ENCODE peak calls at places on chromosomes 11 and 22, in ten cellular contexts. P, W, Y, I, C, G, D, E, A and R are unnamed samples.

GRCh38 chr11:46277623-46278386 is at the start of gene CREB3L1:
- DNase-seq in P (no peak), W (no peak), Y (no peak), I (peak), C (no peak), G (no peak), D (peak), E (peak), A (no peak), R (no peak)

GRCh38 chr11:95364324-95365295 is 133.6 kb upstream of the SESN3 start:
- DNase-seq in P (no peak), W (no peak), Y (peak), I (no peak), C (no peak), G (no peak), D (peak), E (no peak), A (no peak), R (no peak)

GRCh38 chr11:93251922-93252321 is 54.1 kb upstream of the SLC36A4 start:
- DNase-seq in P (no peak), W (no peak), Y (no peak), I (no peak), C (no peak), G (no peak), D (no peak), E (no peak), A (no peak), R (no peak)

GRCh38 chr11:32962016-32962415 is 53.7 kb upstream of the DEPDC7 start:
- DNase-seq in P (no peak), W (no peak), Y (no peak), I (no peak), C (no peak), G (no peak), D (no peak), E (no peak), A (no peak), R (no peak)

GRCh38 chr11:35747638-35748037 is 85.1 kb downstream of the TRIM44 start:
- DNase-seq in P (no peak), W (no peak), Y (peak), I (no peak), C (peak), G (no peak), D (no peak), E (no peak), A (peak), R (no peak)

GRCh38 chr11:13335319-13335718 is 57.7 kb downstream of the BMAL1 start:
- DNase-seq in P (no peak), W (peak), Y (peak), I (peak), C (peak), G (peak), D (peak), E (peak), A (peak), R (peak)

GRCh38 chr11:72575533-72576170 is 98.6 kb downstream of the PDE2A start:
- DNase-seq in P (no peak), W (no peak), Y (no peak), I (no peak), C (no peak), G (no peak), D (no peak), E (no peak), A (no peak), R (no peak)

GRCh38 chr11:79269923-79270322 is 170.9 kb downstream of the TENM4 start:
- DNase-seq in P (no peak), W (no peak), Y (no peak), I (peak), C (no peak), G (no peak), D (no peak), E (no peak), A (no peak), R (no peak)

GRCh38 chr22:44155115-44155514 is 25.6 kb upstream of the PARVG start:
- DNase-seq in P (no peak), W (no peak), Y (no peak), I (no peak), C (no peak), G (no peak), D (no peak), E (no peak), A (no peak), R (no peak)

GRCh38 chr11:69744435-69744834 is 30.7 kb downstream of the FGF4 start:
- DNase-seq in P (no peak), W (no peak), Y (peak), I (peak), C (no peak), G (no peak), D (peak), E (no peak), A (no peak), R (peak)

GRCh38 chr11:15418887-15419286 is 304.2 kb downstream of the INSC start:
- DNase-seq in P (no peak), W (no peak), Y (no peak), I (no peak), C (no peak), G (no peak), D (no peak), E (no peak), A (no peak), R (no peak)

GRCh38 chr22:39989633-39990032 is 5.1 kb upstream of the FAM83F start:
- DNase-seq in P (peak), W (no peak), Y (no peak), I (no peak), C (no peak), G (no peak), D (no peak), E (no peak), A (no peak), R (no peak)

GRCh38 chr22:39239561-39240423 is 5.0 kb downstream of the PDGFB start:
- DNase-seq in P (no peak), W (no peak), Y (peak), I (no peak), C (no peak), G (peak), D (no peak), E (no peak), A (no peak), R (no peak)

GRCh38 chr22:49436056-49436455 is 391.6 kb downstream of the BRD1 start:
- DNase-seq in P (no peak), W (no peak), Y (no peak), I (no peak), C (no peak), G (no peak), D (no peak), E (no peak), A (no peak), R (no peak)

GRCh38 chr22:47053865-47054185 is 291.4 kb downstream of the TBC1D22A start:
- DNase-seq in P (no peak), W (no peak), Y (no peak), I (no peak), C (no peak), G (no peak), D (peak), E (no peak), A (peak), R (peak)

GRCh38 chr11:16280256-16280682 is 76.1 kb downstream of the SOX6 start:
- DNase-seq in P (no peak), W (no peak), Y (peak), I (no peak), C (no peak), G (no peak), D (peak), E (peak), A (no peak), R (peak)

GRCh38 chr11:119992171-119993051 is 145.5 kb downstream of the TRIM29 start:
- DNase-seq in P (no peak), W (no peak), Y (no peak), I (no peak), C (no peak), G (no peak), D (no peak), E (no peak), A (no peak), R (no peak)

GRCh38 chr22:24437820-24438328 is 10.5 kb downstream of the ADORA2A start:
- DNase-seq in P (no peak), W (no peak), Y (no peak), I (no peak), C (no peak), G (no peak), D (no peak), E (peak), A (no peak), R (no peak)

GRCh38 chr11:119062779-119063178 is 4.8 kb upstream of the VPS11 start:
- DNase-seq in P (no peak), W (no peak), Y (no peak), I (no peak), C (no peak), G (no peak), D (no peak), E (no peak), A (no peak), R (no peak)

GRCh38 chr22:41857160-41857859 is 24.4 kb downstream of the SREBF2 start:
- DNase-seq in P (peak), W (peak), Y (peak), I (peak), C (no peak), G (peak), D (peak), E (peak), A (no peak), R (peak)

GRCh38 chr11:96842731-96843130 is 452.9 kb downstream of the JRKL start:
- DNase-seq in P (no peak), W (no peak), Y (no peak), I (no peak), C (no peak), G (no peak), D (no peak), E (no peak), A (no peak), R (no peak)

GRCh38 chr11:11537871-11538270 is 83.9 kb downstream of the GALNT18 start:
- DNase-seq in P (no peak), W (no peak), Y (no peak), I (no peak), C (no peak), G (no peak), D (no peak), E (no peak), A (no peak), R (no peak)

GRCh38 chr11:117375960-117376359 is 48.3 kb downstream of the CEP164 start:
- DNase-seq in P (peak), W (no peak), Y (no peak), I (no peak), C (no peak), G (no peak), D (no peak), E (no peak), A (no peak), R (no peak)

GRCh38 chr22:39973656-39974055 is 13.5 kb downstream of the TMA7B start:
- DNase-seq in P (no peak), W (no peak), Y (no peak), I (no peak), C (no peak), G (no peak), D (no peak), E (no peak), A (no peak), R (no peak)

GRCh38 chr22:28798810-28799124 is 1.6 kb downstream of the XBP1 start:
- DNase-seq in P (no peak), W (no peak), Y (no peak), I (no peak), C (no peak), G (peak), D (no peak), E (no peak), A (no peak), R (no peak)

GRCh38 chr22:46564084-46564714 is 26.8 kb upstream of the CELSR1 start:
- DNase-seq in P (no peak), W (no peak), Y (no peak), I (no peak), C (no peak), G (no peak), D (no peak), E (no peak), A (no peak), R (no peak)

GRCh38 chr11:12803086-12803826 is 129.0 kb downstream of the TEAD1 start:
- DNase-seq in P (no peak), W (no peak), Y (no peak), I (no peak), C (no peak), G (no peak), D (no peak), E (no peak), A (no peak), R (peak)

GRCh38 chr22:29706991-29707390 is 12.8 kb upstream of the CABP7 start:
- DNase-seq in P (no peak), W (no peak), Y (no peak), I (no peak), C (no peak), G (no peak), D (no peak), E (no peak), A (no peak), R (no peak)

GRCh38 chr11:119318240-119319135 is 1.6 kb upstream of the MCAM start:
- DNase-seq in P (no peak), W (peak), Y (no peak), I (peak), C (no peak), G (no peak), D (no peak), E (no peak), A (no peak), R (peak)